ENCODE peak calls at places on chromosome 1, in nine cellular contexts. One of them, this sample, is unnamed.

GRCh38 chr1:179372160-179372559 is 6.4 kb downstream of the AXDND1 start:
- DNase-seq in H1: no peak
- DNase-seq in kidney epithelial cell: no peak
- DNase-seq in endothelial cell of umbilical vein: no peak
- DNase-seq in MM.1S: no peak
- DNase-seq in ascending aorta: no peak
- DNase-seq in left lung: no peak
- DNase-seq in right lobe of liver: no peak
- DNase-seq in body of pancreas: no peak
- DNase-seq in this sample: no peak

GRCh38 chr1:177589166-177589565 is 380.7 kb downstream of the SEC16B start:
- DNase-seq in ascending aorta: no peak
- DNase-seq in body of pancreas: no peak
- DNase-seq in right lobe of liver: no peak
- DNase-seq in endothelial cell of umbilical vein: no peak
- DNase-seq in H1: no peak
- DNase-seq in MM.1S: no peak
- DNase-seq in kidney epithelial cell: no peak
- DNase-seq in left lung: no peak
- DNase-seq in this sample: no peak

GRCh38 chr1:167654975-167655575 is 25.0 kb downstream of the RCSD1 start:
- DNase-seq in kidney epithelial cell: no peak
- DNase-seq in body of pancreas: no peak
- DNase-seq in left lung: no peak
- DNase-seq in MM.1S: no peak
- DNase-seq in ascending aorta: no peak
- DNase-seq in H1: no peak
- DNase-seq in right lobe of liver: no peak
- DNase-seq in endothelial cell of umbilical vein: peak; percentile 89
- DNase-seq in this sample: no peak

GRCh38 chr1:59013276-59013927 is 229.6 kb upstream of the JUN start:
- DNase-seq in endothelial cell of umbilical vein: peak; percentile 76
- DNase-seq in body of pancreas: peak; percentile 57
- DNase-seq in kidney epithelial cell: no peak
- DNase-seq in MM.1S: peak; percentile 40
- DNase-seq in left lung: no peak
- DNase-seq in ascending aorta: no peak
- DNase-seq in right lobe of liver: no peak
- DNase-seq in H1: peak; percentile 34
- DNase-seq in this sample: peak; percentile 48

GRCh38 chr1:158180741-158181576 is at the start of gene CD1D:
- DNase-seq in body of pancreas: no peak
- DNase-seq in MM.1S: no peak
- DNase-seq in kidney epithelial cell: no peak
- DNase-seq in right lobe of liver: peak; percentile 82
- DNase-seq in ascending aorta: no peak
- DNase-seq in H1: peak; percentile 19
- DNase-seq in endothelial cell of umbilical vein: no peak
- DNase-seq in left lung: peak; percentile 56
- DNase-seq in this sample: no peak

GRCh38 chr1:85936470-85936869 is 220.1 kb downstream of the COL24A1 start:
- DNase-seq in body of pancreas: no peak
- DNase-seq in left lung: no peak
- DNase-seq in kidney epithelial cell: no peak
- DNase-seq in right lobe of liver: peak; percentile 59
- DNase-seq in ascending aorta: no peak
- DNase-seq in H1: no peak
- DNase-seq in MM.1S: no peak
- DNase-seq in endothelial cell of umbilical vein: no peak
- DNase-seq in this sample: no peak

GRCh38 chr1:71677541-71677940 is 596.7 kb upstream of the ZRANB2 start:
- DNase-seq in right lobe of liver: no peak
- DNase-seq in kidney epithelial cell: no peak
- DNase-seq in ascending aorta: no peak
- DNase-seq in left lung: no peak
- DNase-seq in body of pancreas: no peak
- DNase-seq in H1: no peak
- DNase-seq in endothelial cell of umbilical vein: no peak
- DNase-seq in MM.1S: no peak
- DNase-seq in this sample: no peak

GRCh38 chr1:54125671-54126070 is 27.1 kb downstream of the CDCP2 start:
- DNase-seq in kidney epithelial cell: no peak
- DNase-seq in ascending aorta: no peak
- DNase-seq in MM.1S: no peak
- DNase-seq in right lobe of liver: peak; percentile 85
- DNase-seq in endothelial cell of umbilical vein: peak; percentile 55
- DNase-seq in H1: no peak
- DNase-seq in body of pancreas: peak; percentile 64
- DNase-seq in left lung: no peak
- DNase-seq in this sample: no peak

GRCh38 chr1:156760796-156761104 is 6.6 kb upstream of the PRCC start:
- DNase-seq in MM.1S: no peak
- DNase-seq in ascending aorta: no peak
- DNase-seq in body of pancreas: no peak
- DNase-seq in H1: no peak
- DNase-seq in kidney epithelial cell: no peak
- DNase-seq in endothelial cell of umbilical vein: no peak
- DNase-seq in right lobe of liver: no peak
- DNase-seq in left lung: no peak
- DNase-seq in this sample: no peak

GRCh38 chr1:42931108-42931539 is 27.5 kb downstream of the SLC2A1 start:
- DNase-seq in MM.1S: peak; percentile 24
- DNase-seq in right lobe of liver: no peak
- DNase-seq in H1: no peak
- DNase-seq in body of pancreas: no peak
- DNase-seq in left lung: peak; percentile 56
- DNase-seq in endothelial cell of umbilical vein: peak; percentile 16
- DNase-seq in kidney epithelial cell: no peak
- DNase-seq in ascending aorta: no peak
- DNase-seq in this sample: no peak

GRCh38 chr1:150572918-150573647 is 6.3 kb downstream of the MCL1 start:
- DNase-seq in right lobe of liver: no peak
- DNase-seq in MM.1S: no peak
- DNase-seq in left lung: no peak
- DNase-seq in endothelial cell of umbilical vein: no peak
- DNase-seq in H1: no peak
- DNase-seq in body of pancreas: no peak
- DNase-seq in ascending aorta: no peak
- DNase-seq in kidney epithelial cell: no peak
- DNase-seq in this sample: no peak

GRCh38 chr1:86508583-86508969 is 38.3 kb upstream of the CLCA4 start:
- DNase-seq in left lung: no peak
- DNase-seq in kidney epithelial cell: no peak
- DNase-seq in body of pancreas: no peak
- DNase-seq in right lobe of liver: no peak
- DNase-seq in H1: no peak
- DNase-seq in endothelial cell of umbilical vein: no peak
- DNase-seq in ascending aorta: no peak
- DNase-seq in MM.1S: no peak
- DNase-seq in this sample: no peak

GRCh38 chr1:228018125-228018398 is 11.3 kb downstream of the WNT3A start:
- DNase-seq in body of pancreas: no peak
- DNase-seq in kidney epithelial cell: no peak
- DNase-seq in MM.1S: no peak
- DNase-seq in ascending aorta: no peak
- DNase-seq in endothelial cell of umbilical vein: no peak
- DNase-seq in right lobe of liver: peak; percentile 25
- DNase-seq in left lung: peak; percentile 21
- DNase-seq in H1: no peak
- DNase-seq in this sample: no peak

GRCh38 chr1:23791434-23792047 is 596 bp downstream of the LYPLA2 start:
- DNase-seq in endothelial cell of umbilical vein: no peak
- DNase-seq in body of pancreas: peak; percentile 29
- DNase-seq in right lobe of liver: peak; percentile 58
- DNase-seq in left lung: no peak
- DNase-seq in MM.1S: no peak
- DNase-seq in H1: no peak
- DNase-seq in kidney epithelial cell: no peak
- DNase-seq in ascending aorta: no peak
- DNase-seq in this sample: no peak

GRCh38 chr1:156119503-156120209 is 5.1 kb downstream of the LMNA start:
- DNase-seq in kidney epithelial cell: no peak
- DNase-seq in H1: no peak
- DNase-seq in endothelial cell of umbilical vein: peak; percentile 53
- DNase-seq in MM.1S: no peak
- DNase-seq in body of pancreas: no peak
- DNase-seq in right lobe of liver: no peak
- DNase-seq in left lung: no peak
- DNase-seq in ascending aorta: no peak
- DNase-seq in this sample: no peak

GRCh38 chr1:94068096-94068830 is 52.7 kb downstream of the ABCA4 start:
- DNase-seq in right lobe of liver: no peak
- DNase-seq in endothelial cell of umbilical vein: peak; percentile 86
- DNase-seq in MM.1S: no peak
- DNase-seq in H1: no peak
- DNase-seq in kidney epithelial cell: peak; percentile 87
- DNase-seq in body of pancreas: peak; percentile 58
- DNase-seq in left lung: no peak
- DNase-seq in ascending aorta: no peak
- DNase-seq in this sample: no peak
- H3K27me3 ChIP-seq in right lobe of liver: no peaks in the 10 kb centered on the region
- H3K27me3 ChIP-seq in endothelial cell of umbilical vein: no peaks in the 10 kb centered on the region
- H3K27me3 ChIP-seq in MM.1S: no peaks in the 10 kb centered on the region
- H3K27me3 ChIP-seq in H1: peaks cover 59% of the 10 kb centered on the region
- H3K27me3 ChIP-seq in kidney epithelial cell: no peaks in the 10 kb centered on the region
- H3K27me3 ChIP-seq in body of pancreas: no peaks in the 10 kb centered on the region
- H3K27me3 ChIP-seq in left lung: no peaks in the 10 kb centered on the region
- H3K27me3 ChIP-seq in ascending aorta: no peaks in the 10 kb centered on the region
- H3K27me3 ChIP-seq in this sample: no peaks in the 10 kb centered on the region

GRCh38 chr1:30817083-30817450 is 59.5 kb upstream of the LAPTM5 start:
- DNase-seq in left lung: no peak
- DNase-seq in ascending aorta: no peak
- DNase-seq in right lobe of liver: no peak
- DNase-seq in H1: no peak
- DNase-seq in endothelial cell of umbilical vein: no peak
- DNase-seq in kidney epithelial cell: no peak
- DNase-seq in body of pancreas: no peak
- DNase-seq in MM.1S: no peak
- DNase-seq in this sample: no peak

GRCh38 chr1:30817548-30817947 is 60.0 kb upstream of the LAPTM5 start:
- DNase-seq in body of pancreas: no peak
- DNase-seq in H1: no peak
- DNase-seq in ascending aorta: no peak
- DNase-seq in right lobe of liver: no peak
- DNase-seq in endothelial cell of umbilical vein: no peak
- DNase-seq in kidney epithelial cell: no peak
- DNase-seq in left lung: no peak
- DNase-seq in MM.1S: no peak
- DNase-seq in this sample: no peak

GRCh38 chr1:30819244-30819571 is 61.6 kb upstream of the LAPTM5 start:
- DNase-seq in right lobe of liver: no peak
- DNase-seq in H1: no peak
- DNase-seq in ascending aorta: no peak
- DNase-seq in endothelial cell of umbilical vein: no peak
- DNase-seq in left lung: no peak
- DNase-seq in MM.1S: no peak
- DNase-seq in kidney epithelial cell: no peak
- DNase-seq in body of pancreas: no peak
- DNase-seq in this sample: no peak

GRCh38 chr1:30820249-30820648 is 62.7 kb upstream of the LAPTM5 start:
- DNase-seq in ascending aorta: no peak
- DNase-seq in endothelial cell of umbilical vein: no peak
- DNase-seq in right lobe of liver: no peak
- DNase-seq in kidney epithelial cell: no peak
- DNase-seq in H1: no peak
- DNase-seq in left lung: no peak
- DNase-seq in MM.1S: no peak
- DNase-seq in body of pancreas: no peak
- DNase-seq in this sample: no peak

GRCh38 chr1:30818568-30819243 is 61.1 kb upstream of the LAPTM5 start:
- DNase-seq in MM.1S: no peak
- DNase-seq in left lung: peak; percentile 61
- DNase-seq in H1: no peak
- DNase-seq in endothelial cell of umbilical vein: no peak
- DNase-seq in right lobe of liver: no peak
- DNase-seq in body of pancreas: no peak
- DNase-seq in ascending aorta: no peak
- DNase-seq in kidney epithelial cell: no peak
- DNase-seq in this sample: no peak
- H3K36me3 ChIP-seq in MM.1S: no peaks in the 10 kb centered on the region
- H3K36me3 ChIP-seq in left lung: no peaks in the 10 kb centered on the region
- H3K36me3 ChIP-seq in H1: no peaks in the 10 kb centered on the region
- H3K36me3 ChIP-seq in endothelial cell of umbilical vein: no peaks in the 10 kb centered on the region
- H3K36me3 ChIP-seq in right lobe of liver: no peaks in the 10 kb centered on the region
- H3K36me3 ChIP-seq in body of pancreas: no peaks in the 10 kb centered on the region
- H3K36me3 ChIP-seq in ascending aorta: no peaks in the 10 kb centered on the region
- H3K36me3 ChIP-seq in kidney epithelial cell: no peaks in the 10 kb centered on the region
- H3K36me3 ChIP-seq in this sample: no peaks in the 10 kb centered on the region

GRCh38 chr1:20216574-20216973 is 30.3 kb upstream of the PLA2G2C start:
- DNase-seq in kidney epithelial cell: no peak
- DNase-seq in left lung: no peak
- DNase-seq in ascending aorta: no peak
- DNase-seq in body of pancreas: no peak
- DNase-seq in endothelial cell of umbilical vein: peak; percentile 20
- DNase-seq in right lobe of liver: no peak
- DNase-seq in H1: no peak
- DNase-seq in MM.1S: peak; percentile 26
- DNase-seq in this sample: no peak
- TF ChIP-seq CTCF in kidney epithelial cell: peak; percentile 31
- TF ChIP-seq CTCF in left lung: no peak
- TF ChIP-seq CTCF in ascending aorta: no peak
- TF ChIP-seq CTCF in body of pancreas: no peak
- TF ChIP-seq CTCF in endothelial cell of umbilical vein: peak; percentile 22
- TF ChIP-seq CTCF in right lobe of liver: peak; percentile 24
- TF ChIP-seq CTCF in H1: peak; percentile 64
- TF ChIP-seq CTCF in MM.1S: peak; percentile 49
- TF ChIP-seq CTCF in this sample: peak; percentile 26

GRCh38 chr1:3914911-3915310 is 14.8 kb upstream of the C1orf174 start:
- DNase-seq in left lung: peak; percentile 19
- DNase-seq in right lobe of liver: no peak
- DNase-seq in kidney epithelial cell: no peak
- DNase-seq in ascending aorta: no peak
- DNase-seq in endothelial cell of umbilical vein: no peak
- DNase-seq in H1: no peak
- DNase-seq in MM.1S: no peak
- DNase-seq in body of pancreas: no peak
- DNase-seq in this sample: no peak

GRCh38 chr1:3915551-3916121 is 15.6 kb upstream of the C1orf174 start:
- DNase-seq in right lobe of liver: no peak
- DNase-seq in left lung: peak; percentile 16
- DNase-seq in endothelial cell of umbilical vein: no peak
- DNase-seq in body of pancreas: no peak
- DNase-seq in ascending aorta: no peak
- DNase-seq in H1: no peak
- DNase-seq in kidney epithelial cell: no peak
- DNase-seq in MM.1S: no peak
- DNase-seq in this sample: no peak

GRCh38 chr1:3918966-3919611 is 19.0 kb upstream of the C1orf174 start:
- DNase-seq in left lung: peak; percentile 15
- DNase-seq in body of pancreas: no peak
- DNase-seq in kidney epithelial cell: no peak
- DNase-seq in H1: no peak
- DNase-seq in right lobe of liver: peak; percentile 42
- DNase-seq in MM.1S: no peak
- DNase-seq in ascending aorta: no peak
- DNase-seq in endothelial cell of umbilical vein: no peak
- DNase-seq in this sample: no peak

GRCh38 chr1:3919706-3920105 is 19.6 kb upstream of the C1orf174 start:
- DNase-seq in MM.1S: no peak
- DNase-seq in H1: no peak
- DNase-seq in body of pancreas: no peak
- DNase-seq in ascending aorta: no peak
- DNase-seq in kidney epithelial cell: no peak
- DNase-seq in endothelial cell of umbilical vein: no peak
- DNase-seq in right lobe of liver: peak; percentile 7
- DNase-seq in left lung: no peak
- DNase-seq in this sample: no peak

GRCh38 chr1:3917761-3918160 is 17.7 kb upstream of the C1orf174 start:
- DNase-seq in H1: no peak
- DNase-seq in ascending aorta: no peak
- DNase-seq in right lobe of liver: peak; percentile 31
- DNase-seq in left lung: no peak
- DNase-seq in kidney epithelial cell: no peak
- DNase-seq in endothelial cell of umbilical vein: no peak
- DNase-seq in body of pancreas: no peak
- DNase-seq in MM.1S: no peak
- DNase-seq in this sample: no peak
- H3K27me3 ChIP-seq in H1: no peaks in the 10 kb centered on the region
- H3K27me3 ChIP-seq in ascending aorta: no peaks in the 10 kb centered on the region
- H3K27me3 ChIP-seq in right lobe of liver: no peaks in the 10 kb centered on the region
- H3K27me3 ChIP-seq in left lung: no peaks in the 10 kb centered on the region
- H3K27me3 ChIP-seq in kidney epithelial cell: no peaks in the 10 kb centered on the region
- H3K27me3 ChIP-seq in endothelial cell of umbilical vein: no peaks in the 10 kb centered on the region
- H3K27me3 ChIP-seq in body of pancreas: no peaks in the 10 kb centered on the region
- H3K27me3 ChIP-seq in MM.1S: peaks cover 28% of the 10 kb centered on the region
- H3K27me3 ChIP-seq in this sample: no peaks in the 10 kb centered on the region